ENCODE peak calls at places on chromosomes 12 and 14, in four cellular contexts. One of them, this sample, is unnamed.

GRCh38 chr14:99899578-99900178 is 106.5 kb downstream of the EML1 start:
- DNase-seq in fibroblast of lung: peak; percentile 13
- DNase-seq in PC-9: no peak
- DNase-seq in right lobe of liver: no peak
- DNase-seq in this sample: peak; percentile 31

GRCh38 chr12:57031789-57032188 is 15.5 kb upstream of the TAC3 start:
- DNase-seq in fibroblast of lung: no peak
- DNase-seq in PC-9: no peak
- DNase-seq in right lobe of liver: no peak
- DNase-seq in this sample: no peak

GRCh38 chr12:19916193-19916498 is 452.2 kb upstream of the PDE3A start:
- DNase-seq in fibroblast of lung: no peak
- DNase-seq in PC-9: no peak
- DNase-seq in right lobe of liver: no peak
- DNase-seq in this sample: no peak

GRCh38 chr14:65878586-65878985 is 466.1 kb downstream of the FUT8 start:
- DNase-seq in fibroblast of lung: no peak
- DNase-seq in PC-9: no peak
- DNase-seq in right lobe of liver: no peak
- DNase-seq in this sample: no peak

GRCh38 chr14:21686468-21686867 is 12.8 kb upstream of the OR4E1 start:
- DNase-seq in fibroblast of lung: no peak
- DNase-seq in PC-9: no peak
- DNase-seq in right lobe of liver: no peak
- DNase-seq in this sample: peak; percentile 19

GRCh38 chr14:97077253-97077653 is 280.1 kb downstream of the VRK1 start:
- DNase-seq in fibroblast of lung: peak; percentile 93
- DNase-seq in PC-9: peak; percentile 35
- DNase-seq in right lobe of liver: peak; percentile 60
- DNase-seq in this sample: peak; percentile 86

GRCh38 chr14:99609245-99610117 is 5.5 kb upstream of the CCDC85C start:
- DNase-seq in fibroblast of lung: no peak
- DNase-seq in PC-9: no peak
- DNase-seq in right lobe of liver: no peak
- DNase-seq in this sample: no peak

GRCh38 chr14:104136472-104137296 is 1.7 kb upstream of the KIF26A start:
- DNase-seq in fibroblast of lung: no peak
- DNase-seq in PC-9: no peak
- DNase-seq in right lobe of liver: peak; percentile 56
- DNase-seq in this sample: no peak

GRCh38 chr12:39972119-39972518 is 133.8 kb downstream of the SLC2A13 start:
- DNase-seq in fibroblast of lung: peak; percentile 48
- DNase-seq in PC-9: no peak
- DNase-seq in right lobe of liver: no peak
- DNase-seq in this sample: no peak

GRCh38 chr14:50362791-50363733 is 33.6 kb downstream of the CDKL1 start:
- DNase-seq in fibroblast of lung: no peak
- DNase-seq in PC-9: no peak
- DNase-seq in right lobe of liver: no peak
- DNase-seq in this sample: no peak

GRCh38 chr12:96416033-96416790 is 16.0 kb upstream of the CDK17 start:
- DNase-seq in fibroblast of lung: peak; percentile 76
- DNase-seq in PC-9: peak; percentile 92
- DNase-seq in right lobe of liver: no peak
- DNase-seq in this sample: peak; percentile 99

GRCh38 chr12:30698346-30698745 is 2.7 kb upstream of the IPO8 start:
- DNase-seq in fibroblast of lung: no peak
- DNase-seq in PC-9: no peak
- DNase-seq in right lobe of liver: no peak
- DNase-seq in this sample: no peak

GRCh38 chr12:30701056-30701455 is 5.4 kb upstream of the IPO8 start:
- DNase-seq in fibroblast of lung: no peak
- DNase-seq in PC-9: no peak
- DNase-seq in right lobe of liver: no peak
- DNase-seq in this sample: no peak

GRCh38 chr12:30696943-30697342 is 1.3 kb upstream of the IPO8 start:
- DNase-seq in fibroblast of lung: no peak
- DNase-seq in PC-9: no peak
- DNase-seq in right lobe of liver: no peak
- DNase-seq in this sample: no peak

GRCh38 chr12:30696486-30696885 is 817 bp upstream of the IPO8 start:
- DNase-seq in fibroblast of lung: no peak
- DNase-seq in PC-9: no peak
- DNase-seq in right lobe of liver: no peak
- DNase-seq in this sample: no peak

GRCh38 chr12:30700216-30700900 is 4.7 kb upstream of the IPO8 start:
- DNase-seq in fibroblast of lung: no peak
- DNase-seq in PC-9: no peak
- DNase-seq in right lobe of liver: no peak
- DNase-seq in this sample: no peak
- TF ChIP-seq CTCF in fibroblast of lung: no peak
- TF ChIP-seq CTCF in PC-9: no peak
- TF ChIP-seq CTCF in right lobe of liver: no peak
- TF ChIP-seq CTCF in this sample: no peak

GRCh38 chr12:53994268-53994690 is 5.7 kb upstream of the HOXC9 start:
- DNase-seq in fibroblast of lung: no peak
- DNase-seq in PC-9: no peak
- DNase-seq in right lobe of liver: no peak
- DNase-seq in this sample: no peak

GRCh38 chr12:53994691-53995310 is 5.2 kb upstream of the HOXC9 start:
- DNase-seq in fibroblast of lung: no peak
- DNase-seq in PC-9: no peak
- DNase-seq in right lobe of liver: no peak
- DNase-seq in this sample: no peak

GRCh38 chr12:53996188-53996885 is 3.6 kb upstream of the HOXC9 start:
- DNase-seq in fibroblast of lung: no peak
- DNase-seq in PC-9: no peak
- DNase-seq in right lobe of liver: no peak
- DNase-seq in this sample: no peak

GRCh38 chr12:53996886-53997217 is 3.1 kb upstream of the HOXC9 start:
- DNase-seq in fibroblast of lung: no peak
- DNase-seq in PC-9: no peak
- DNase-seq in right lobe of liver: no peak
- DNase-seq in this sample: no peak

GRCh38 chr12:53995311-53996187 is 4.4 kb upstream of the HOXC9 start:
- DNase-seq in fibroblast of lung: no peak
- DNase-seq in PC-9: peak; percentile 91
- DNase-seq in right lobe of liver: no peak
- DNase-seq in this sample: no peak
- H3K27me3 ChIP-seq in fibroblast of lung: peaks cover 88% of the 10 kb centered on the region
- H3K27me3 ChIP-seq in PC-9: no peaks in the 10 kb centered on the region
- H3K27me3 ChIP-seq in right lobe of liver: peaks cover 60% of the 10 kb centered on the region
- H3K27me3 ChIP-seq in this sample: peaks cover 89% of the 10 kb centered on the region

GRCh38 chr12:114360485-114360884 is 45.5 kb downstream of the TBX5 start:
- DNase-seq in fibroblast of lung: no peak
- DNase-seq in PC-9: no peak
- DNase-seq in right lobe of liver: no peak
- DNase-seq in this sample: no peak

GRCh38 chr12:114355389-114356088 is 50.4 kb downstream of the TBX5 start:
- DNase-seq in fibroblast of lung: no peak
- DNase-seq in PC-9: no peak
- DNase-seq in right lobe of liver: no peak
- DNase-seq in this sample: no peak
- TF ChIP-seq CTCF in fibroblast of lung: peak; percentile 18
- TF ChIP-seq CTCF in PC-9: no peak
- TF ChIP-seq CTCF in right lobe of liver: no peak
- TF ChIP-seq CTCF in this sample: no peak

DNA sequence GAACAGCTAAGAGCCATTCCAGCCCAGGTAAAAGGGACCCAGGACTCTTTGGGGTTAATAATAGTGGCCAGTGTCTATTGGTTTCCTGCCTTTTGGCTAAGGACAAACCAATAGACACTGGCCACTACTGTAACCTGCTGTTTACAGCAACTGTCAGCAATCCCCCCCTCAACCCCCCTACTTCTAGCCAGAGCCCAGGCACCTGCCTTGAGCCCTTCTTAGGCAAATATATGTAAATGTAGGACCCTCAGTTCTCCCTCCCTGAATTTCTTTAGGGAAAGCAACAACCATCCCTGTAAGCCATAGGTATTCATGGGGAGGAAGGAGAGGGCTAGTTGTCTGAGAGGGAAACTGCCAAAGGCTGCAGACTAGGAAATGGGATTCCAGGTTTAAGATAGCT is 22.3 kb downstream of the HOXC4 start:
- DNase-seq in fibroblast of lung: no peak
- DNase-seq in PC-9: no peak
- DNase-seq in right lobe of liver: no peak
- DNase-seq in this sample: no peak
- H3K27me3 ChIP-seq in fibroblast of lung: no peaks in the 10 kb centered on the region
- H3K27me3 ChIP-seq in PC-9: peaks cover 14% of the 10 kb centered on the region
- H3K27me3 ChIP-seq in right lobe of liver: no peaks in the 10 kb centered on the region
- H3K27me3 ChIP-seq in this sample: peaks cover 2% of the 10 kb centered on the region

GRCh38 chr14:56133547-56133946 is 15.3 kb downstream of the PELI2 start:
- DNase-seq in fibroblast of lung: no peak
- DNase-seq in PC-9: no peak
- DNase-seq in right lobe of liver: no peak
- DNase-seq in this sample: peak; percentile 36

GRCh38 chr14:56137842-56138241 is 19.6 kb downstream of the PELI2 start:
- DNase-seq in fibroblast of lung: no peak
- DNase-seq in PC-9: no peak
- DNase-seq in right lobe of liver: no peak
- DNase-seq in this sample: no peak

GRCh38 chr14:56135668-56136067 is 17.5 kb downstream of the PELI2 start:
- DNase-seq in fibroblast of lung: no peak
- DNase-seq in PC-9: no peak
- DNase-seq in right lobe of liver: no peak
- DNase-seq in this sample: no peak

GRCh38 chr14:56136571-56137498 is 18.6 kb downstream of the PELI2 start:
- DNase-seq in fibroblast of lung: no peak
- DNase-seq in PC-9: no peak
- DNase-seq in right lobe of liver: no peak
- DNase-seq in this sample: no peak

DNA sequence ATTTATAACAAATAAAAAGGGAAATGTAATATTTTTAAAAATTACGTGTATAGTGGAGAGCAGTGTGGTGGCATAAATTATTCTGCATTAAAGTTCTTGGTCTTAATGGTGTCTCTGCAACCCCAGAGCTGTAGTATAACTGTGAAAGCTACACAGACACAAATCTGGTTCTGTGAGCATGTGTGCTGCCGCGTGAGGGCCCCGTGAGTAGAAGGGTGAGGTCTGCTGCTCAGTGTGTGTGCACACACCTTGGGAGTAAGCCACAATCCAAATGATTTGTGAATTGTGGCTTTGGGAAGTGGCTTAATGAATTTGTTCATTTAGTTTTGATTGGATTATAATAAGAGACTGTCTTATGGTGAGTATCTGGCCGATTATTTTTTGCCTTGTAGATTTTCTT is 16.8 kb downstream of the PELI2 start:
- DNase-seq in fibroblast of lung: no peak
- DNase-seq in PC-9: no peak
- DNase-seq in right lobe of liver: no peak
- DNase-seq in this sample: no peak
- TF ChIP-seq CTCF in fibroblast of lung: no peak
- TF ChIP-seq CTCF in PC-9: no peak
- TF ChIP-seq CTCF in right lobe of liver: no peak
- TF ChIP-seq CTCF in this sample: no peak

DNA sequence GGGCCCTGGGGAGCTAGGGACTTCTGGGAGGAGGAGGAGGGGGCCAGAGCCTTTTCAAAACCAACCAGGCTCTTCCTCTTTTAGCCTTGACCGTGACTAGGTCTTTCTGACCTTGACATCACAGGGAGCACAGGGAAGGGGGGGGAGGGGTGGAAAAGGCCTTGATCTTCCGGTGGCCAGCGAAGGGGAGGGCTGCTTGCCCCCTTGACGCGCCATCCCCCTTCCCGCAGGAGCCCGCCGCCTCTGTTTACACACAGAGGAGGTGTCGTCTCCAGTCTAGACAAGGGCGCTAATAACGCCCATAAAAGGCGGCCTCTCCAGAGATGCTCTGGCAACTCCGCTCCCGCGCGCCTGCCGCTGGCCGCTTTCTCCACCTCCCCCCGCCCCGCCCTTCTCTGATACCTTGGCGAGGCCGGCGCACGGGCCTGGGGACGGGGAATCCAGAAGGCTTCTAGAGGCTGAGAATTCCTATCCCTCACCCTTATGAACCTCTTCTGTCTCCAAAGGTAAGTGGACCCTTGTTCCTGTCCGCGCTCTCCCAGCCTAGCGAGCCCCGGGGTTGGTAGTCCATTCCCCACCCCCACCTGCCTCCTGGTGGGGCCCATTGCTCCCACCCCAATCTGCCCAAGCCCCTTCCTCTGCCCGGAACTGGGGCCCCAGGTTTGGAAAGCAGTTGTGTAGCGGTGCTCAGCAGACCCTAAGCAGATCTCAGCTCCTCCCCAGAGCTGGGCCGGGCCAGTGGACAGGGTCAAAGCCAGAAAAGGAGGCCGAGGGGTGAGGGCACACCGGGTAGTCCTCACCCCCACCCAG is 4.9 kb upstream of the HOXC12 start:
- DNase-seq in fibroblast of lung: no peak
- DNase-seq in PC-9: no peak
- DNase-seq in right lobe of liver: no peak
- DNase-seq in this sample: no peak
- H3K27me3 ChIP-seq in fibroblast of lung: peaks cover 91% of the 10 kb centered on the region
- H3K27me3 ChIP-seq in PC-9: no peaks in the 10 kb centered on the region
- H3K27me3 ChIP-seq in right lobe of liver: peaks cover 63% of the 10 kb centered on the region
- H3K27me3 ChIP-seq in this sample: peaks cover 74% of the 10 kb centered on the region

DNA sequence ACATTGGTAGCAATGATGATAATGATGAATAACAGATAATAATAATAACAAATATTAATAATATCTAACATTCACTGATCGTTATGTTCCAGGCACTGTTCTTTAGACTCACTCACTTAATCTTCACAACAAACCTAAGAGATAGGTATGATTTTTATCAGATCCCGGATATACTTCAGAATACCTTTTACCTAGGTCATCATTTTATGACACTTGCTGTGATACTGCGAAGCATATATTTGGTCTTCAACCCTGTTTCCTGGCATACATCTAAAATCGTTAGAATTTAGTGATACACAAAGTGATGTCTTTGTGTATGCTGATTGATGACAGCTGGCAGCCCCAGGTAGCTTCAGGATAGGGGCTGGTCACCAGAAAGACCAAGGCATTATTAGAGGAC is 46.1 kb downstream of the SLC41A2 start:
- DNase-seq in fibroblast of lung: no peak
- DNase-seq in PC-9: no peak
- DNase-seq in right lobe of liver: no peak
- DNase-seq in this sample: no peak
- TF ChIP-seq CTCF in fibroblast of lung: no peak
- TF ChIP-seq CTCF in PC-9: no peak
- TF ChIP-seq CTCF in right lobe of liver: no peak
- TF ChIP-seq CTCF in this sample: no peak

DNA sequence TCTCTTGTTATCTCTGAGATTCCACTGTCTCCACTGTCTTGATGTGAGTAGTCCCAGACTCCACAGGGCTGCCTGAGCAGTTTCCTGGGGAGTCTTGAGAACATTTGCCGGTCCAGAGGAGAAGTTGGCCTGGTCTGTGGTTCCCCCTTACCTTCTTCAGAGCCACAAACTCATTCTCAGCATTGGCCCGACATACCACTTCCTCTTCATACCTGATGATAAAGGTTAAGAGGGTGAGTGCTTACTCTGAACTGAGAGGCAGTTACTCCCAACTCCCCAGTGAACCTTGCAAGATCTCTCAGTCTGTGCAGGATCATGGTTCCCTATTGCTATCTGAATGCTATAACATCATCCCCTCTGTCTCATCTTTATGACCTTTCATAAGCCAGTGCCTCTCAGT is 2.6 kb downstream of the KRT84 start:
- DNase-seq in fibroblast of lung: no peak
- DNase-seq in PC-9: no peak
- DNase-seq in right lobe of liver: no peak
- DNase-seq in this sample: no peak
- H3K27me3 ChIP-seq in fibroblast of lung: peaks cover 14% of the 10 kb centered on the region
- H3K27me3 ChIP-seq in PC-9: no peaks in the 10 kb centered on the region
- H3K27me3 ChIP-seq in right lobe of liver: no peaks in the 10 kb centered on the region
- H3K27me3 ChIP-seq in this sample: no peaks in the 10 kb centered on the region

This sample was measured in bronchial epithelial cell.